ENCODE peak calls at places on chromosomes 2 and 18, in four cellular contexts. One of them, this sample, is unnamed.

GRCh38 chr2:73260338-73260984 is 23.8 kb downstream of the FBXO41 start:
- DNase-seq in HL-60: peak
- DNase-seq in GM12878: no peak
- DNase-seq in K562: peak
- DNase-seq in this sample: no peak

GRCh38 chr2:2947406-2947805 is 430.2 kb downstream of the EIPR1 start:
- DNase-seq in HL-60: no peak
- DNase-seq in K562: no peak
- DNase-seq in GM12878: no peak
- DNase-seq in this sample: no peak

GRCh38 chr2:131055169-131056065 is 37.8 kb downstream of the FAM168B start:
- DNase-seq in HL-60: no peak
- DNase-seq in GM12878: no peak
- DNase-seq in K562: no peak
- DNase-seq in this sample: no peak

GRCh38 chr2:240298803-240299709 is 136.4 kb upstream of the GPC1 start:
- DNase-seq in HL-60: no peak
- DNase-seq in GM12878: no peak
- DNase-seq in K562: no peak
- DNase-seq in this sample: peak

GRCh38 chr2:84481702-84482101 is 22.6 kb upstream of the SUCLG1 start:
- DNase-seq in GM12878: no peak
- DNase-seq in K562: no peak
- DNase-seq in HL-60: no peak
- DNase-seq in this sample: no peak

GRCh38 chr2:143071185-143071876 is 57.9 kb upstream of the ARHGAP15 start:
- DNase-seq in K562: no peak
- DNase-seq in HL-60: no peak
- DNase-seq in GM12878: no peak
- DNase-seq in this sample: no peak

GRCh38 chr2:241741016-241741415 is 6.6 kb downstream of the D2HGDH start:
- DNase-seq in HL-60: peak
- DNase-seq in GM12878: no peak
- DNase-seq in K562: no peak
- DNase-seq in this sample: no peak

GRCh38 chr2:120589782-120590608 is 145.7 kb upstream of the GLI2 start:
- DNase-seq in GM12878: no peak
- DNase-seq in HL-60: no peak
- DNase-seq in K562: no peak
- DNase-seq in this sample: no peak

GRCh38 chr2:46735730-46736493 is 179.7 kb downstream of the MCFD2 start:
- DNase-seq in GM12878: no peak
- DNase-seq in HL-60: no peak
- DNase-seq in K562: no peak
- DNase-seq in this sample: no peak

GRCh38 chr2:215264374-215264773 is 47.5 kb upstream of the ATIC start:
- DNase-seq in K562: no peak
- DNase-seq in HL-60: no peak
- DNase-seq in GM12878: no peak
- DNase-seq in this sample: no peak

GRCh38 chr2:12325806-12326205 is 390.9 kb upstream of the TRIB2 start:
- DNase-seq in GM12878: no peak
- DNase-seq in K562: peak
- DNase-seq in HL-60: no peak
- DNase-seq in this sample: no peak

GRCh38 chr2:15565994-15566671 is 5.0 kb upstream of the NBAS start:
- DNase-seq in K562: no peak
- DNase-seq in HL-60: no peak
- DNase-seq in GM12878: no peak
- DNase-seq in this sample: no peak

GRCh38 chr2:15562354-15563031 is 1.4 kb upstream of the NBAS start:
- DNase-seq in HL-60: no peak
- DNase-seq in K562: peak
- DNase-seq in GM12878: no peak
- DNase-seq in this sample: no peak

GRCh38 chr2:15568874-15569273 is 7.7 kb upstream of the NBAS start:
- DNase-seq in K562: no peak
- DNase-seq in HL-60: no peak
- DNase-seq in GM12878: no peak
- DNase-seq in this sample: no peak

GRCh38 chr2:15563227-15564100 is 2.3 kb upstream of the NBAS start:
- DNase-seq in GM12878: no peak
- DNase-seq in HL-60: no peak
- DNase-seq in K562: peak
- DNase-seq in this sample: no peak

GRCh38 chr2:15565392-15565791 is 4.3 kb upstream of the NBAS start:
- DNase-seq in HL-60: no peak
- DNase-seq in GM12878: no peak
- DNase-seq in K562: no peak
- DNase-seq in this sample: no peak
- TF ChIP-seq SPI1 in HL-60: no peak
- TF ChIP-seq SPI1 in GM12878: no peak
- TF ChIP-seq SPI1 in K562: no peak
- TF ChIP-seq SPI1 in this sample: no peak

GRCh38 chr18:39863916-39864315 is 2091.1 kb upstream of the PIK3C3 start:
- DNase-seq in K562: no peak
- DNase-seq in GM12878: no peak
- DNase-seq in HL-60: no peak
- DNase-seq in this sample: no peak
- TF ChIP-seq POLR2AphosphoS5 in K562: no peak
- TF ChIP-seq POLR2AphosphoS5 in GM12878: no peak
- TF ChIP-seq POLR2AphosphoS5 in HL-60: no peak
- TF ChIP-seq POLR2AphosphoS5 in this sample: no peak

DNA sequence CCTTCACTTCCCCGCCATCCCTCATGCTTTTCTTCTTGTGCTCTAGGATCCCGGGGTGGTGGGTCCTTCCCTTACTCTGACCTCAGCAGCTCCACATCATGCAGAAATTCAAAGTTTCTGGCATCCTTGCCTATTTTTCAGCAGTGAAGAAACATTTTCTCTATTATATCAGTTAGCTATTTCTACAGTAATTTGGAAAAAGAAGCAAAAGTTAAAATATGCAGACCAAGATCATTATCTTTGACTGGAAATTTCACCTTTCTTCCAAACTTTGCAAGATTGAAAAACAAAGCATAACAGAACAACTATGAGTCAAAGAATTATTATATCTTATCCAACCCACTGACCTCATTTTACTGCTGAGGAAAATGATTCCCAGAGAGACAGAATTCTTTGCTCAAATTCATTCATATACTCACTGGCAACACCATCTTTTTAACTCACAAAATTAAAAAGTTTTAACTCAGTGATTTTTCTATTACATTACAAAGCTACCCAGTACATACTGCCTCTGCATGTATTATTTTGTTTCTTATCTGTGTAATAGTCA is 40.5 kb downstream of the ANTXR1 start:
- DNase-seq in GM12878: no peak
- DNase-seq in K562: no peak
- DNase-seq in HL-60: no peak
- DNase-seq in this sample: no peak
- TF ChIP-seq SPI1 in GM12878: no peak
- TF ChIP-seq SPI1 in K562: no peak
- TF ChIP-seq SPI1 in HL-60: no peak
- TF ChIP-seq SPI1 in this sample: no peak

GRCh38 chr2:128531856-128532255 is 213.2 kb upstream of the HS6ST1 start:
- DNase-seq in HL-60: no peak
- DNase-seq in GM12878: no peak
- DNase-seq in K562: no peak
- DNase-seq in this sample: no peak

GRCh38 chr2:128528133-128528532 is 209.5 kb upstream of the HS6ST1 start:
- DNase-seq in K562: no peak
- DNase-seq in HL-60: no peak
- DNase-seq in GM12878: no peak
- DNase-seq in this sample: no peak

GRCh38 chr2:128533101-128533500 is 214.4 kb upstream of the HS6ST1 start:
- DNase-seq in GM12878: no peak
- DNase-seq in K562: no peak
- DNase-seq in HL-60: no peak
- DNase-seq in this sample: no peak

GRCh38 chr2:128526455-128526976 is 207.8 kb upstream of the HS6ST1 start:
- DNase-seq in GM12878: no peak
- DNase-seq in K562: no peak
- DNase-seq in HL-60: no peak
- DNase-seq in this sample: no peak

GRCh38 chr2:128530025-128530573 is 211.4 kb upstream of the HS6ST1 start:
- DNase-seq in K562: no peak
- DNase-seq in HL-60: no peak
- DNase-seq in GM12878: no peak
- DNase-seq in this sample: no peak
- TF ChIP-seq POLR2AphosphoS5 in K562: no peak
- TF ChIP-seq POLR2AphosphoS5 in HL-60: no peak
- TF ChIP-seq POLR2AphosphoS5 in GM12878: no peak
- TF ChIP-seq POLR2AphosphoS5 in this sample: no peak

GRCh38 chr2:45403036-45403435 is 208.0 kb downstream of the SRBD1 start:
- DNase-seq in GM12878: no peak
- DNase-seq in HL-60: no peak
- DNase-seq in K562: no peak
- DNase-seq in this sample: no peak

GRCh38 chr2:45404807-45405297 is 206.2 kb downstream of the SRBD1 start:
- DNase-seq in GM12878: no peak
- DNase-seq in HL-60: no peak
- DNase-seq in K562: no peak
- DNase-seq in this sample: no peak

GRCh38 chr2:45409677-45410076 is 201.4 kb downstream of the SRBD1 start:
- DNase-seq in GM12878: no peak
- DNase-seq in K562: no peak
- DNase-seq in HL-60: no peak
- DNase-seq in this sample: no peak

DNA sequence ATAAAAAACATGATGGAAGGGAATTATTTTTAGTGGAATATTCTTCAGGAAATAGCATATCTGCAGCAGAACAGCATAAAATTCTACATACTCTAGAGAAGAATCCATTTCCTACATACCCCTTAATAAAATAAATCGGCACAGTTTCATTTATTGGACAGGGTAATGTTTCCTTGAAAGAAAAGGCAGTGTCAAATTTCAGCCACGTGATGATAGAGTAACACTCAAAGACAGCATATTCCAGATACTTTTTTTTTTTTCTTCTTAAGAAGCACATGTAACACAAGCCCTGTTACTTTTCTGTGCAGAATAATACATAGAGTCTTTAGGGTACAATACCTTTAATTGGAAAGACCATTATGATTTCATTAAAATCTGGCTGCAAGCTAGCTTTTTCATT is 204.4 kb downstream of the SRBD1 start:
- DNase-seq in K562: no peak
- DNase-seq in HL-60: no peak
- DNase-seq in GM12878: no peak
- DNase-seq in this sample: no peak
- TF ChIP-seq SPI1 in K562: no peak
- TF ChIP-seq SPI1 in HL-60: no peak
- TF ChIP-seq SPI1 in GM12878: no peak
- TF ChIP-seq SPI1 in this sample: no peak

DNA sequence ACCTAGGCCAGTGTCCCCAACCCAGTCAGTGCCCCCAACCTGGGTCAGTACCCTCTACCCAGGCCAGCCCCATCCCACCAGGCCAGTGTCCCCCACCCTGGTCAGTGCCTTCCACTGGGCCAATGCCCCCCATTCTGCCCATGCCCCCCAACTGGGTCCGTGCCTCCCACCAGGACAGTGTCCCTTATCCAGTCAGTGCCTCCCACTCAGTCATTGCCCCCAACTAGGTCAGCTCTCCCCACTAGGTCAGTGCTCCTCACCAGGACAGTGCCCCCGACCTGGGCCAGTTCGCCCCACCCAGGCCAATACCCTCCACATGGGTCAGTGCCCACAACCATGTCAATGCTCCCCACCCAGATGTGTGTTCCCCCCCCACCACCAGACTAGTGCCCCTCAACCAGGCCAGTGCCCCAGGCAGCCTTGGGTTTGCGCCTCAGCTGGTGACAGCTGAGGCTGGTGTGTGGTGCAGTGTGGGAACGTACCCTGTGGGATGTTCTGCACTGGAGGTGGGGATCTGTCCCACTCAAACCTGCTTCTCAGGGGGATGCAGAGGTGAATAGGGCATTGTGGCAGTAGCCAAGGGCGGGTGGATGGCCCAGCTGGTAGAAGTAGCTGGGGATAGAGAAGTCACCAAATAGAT is 168.7 kb downstream of the SH3RF3 start:
- DNase-seq in K562: no peak
- DNase-seq in GM12878: no peak
- DNase-seq in HL-60: no peak
- DNase-seq in this sample: no peak
- TF ChIP-seq POLR2AphosphoS5 in K562: no peak
- TF ChIP-seq POLR2AphosphoS5 in GM12878: no peak
- TF ChIP-seq POLR2AphosphoS5 in HL-60: no peak
- TF ChIP-seq POLR2AphosphoS5 in this sample: no peak

GRCh38 chr2:236177967-236178909 is 10.1 kb upstream of the GBX2 start:
- DNase-seq in K562: peak
- DNase-seq in HL-60: no peak
- DNase-seq in GM12878: no peak
- DNase-seq in this sample: no peak
- TF ChIP-seq SPI1 in K562: no peak
- TF ChIP-seq SPI1 in HL-60: no peak
- TF ChIP-seq SPI1 in GM12878: no peak
- TF ChIP-seq SPI1 in this sample: no peak

GRCh38 chr18:36378194-36378593 is 80.7 kb downstream of the FHOD3 start:
- DNase-seq in HL-60: no peak
- DNase-seq in GM12878: no peak
- DNase-seq in K562: no peak
- DNase-seq in this sample: no peak
- TF ChIP-seq POLR2AphosphoS5 in HL-60: no peak
- TF ChIP-seq POLR2AphosphoS5 in GM12878: no peak
- TF ChIP-seq POLR2AphosphoS5 in K562: no peak
- TF ChIP-seq POLR2AphosphoS5 in this sample: no peak

DNA sequence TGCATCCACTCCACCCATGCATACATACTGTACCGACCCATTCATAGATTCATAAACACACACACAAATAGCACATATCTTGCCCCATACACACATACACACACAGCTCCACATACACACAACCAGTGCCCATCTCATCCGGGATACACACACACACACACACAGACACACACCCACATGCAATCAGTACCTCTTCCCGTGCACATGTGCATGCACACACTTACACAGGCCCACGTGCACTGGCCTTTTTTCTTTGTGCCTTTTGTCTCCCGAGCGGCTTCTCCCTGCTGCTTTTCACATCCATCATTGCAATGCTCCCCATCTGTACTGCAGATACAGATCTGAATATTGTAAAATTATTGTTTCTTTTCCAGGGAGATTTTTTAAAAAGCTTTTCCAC is 393.3 kb downstream of the CTNNA2 start:
- DNase-seq in HL-60: no peak
- DNase-seq in K562: no peak
- DNase-seq in GM12878: no peak
- DNase-seq in this sample: no peak
- TF ChIP-seq SPI1 in HL-60: no peak
- TF ChIP-seq SPI1 in K562: no peak
- TF ChIP-seq SPI1 in GM12878: no peak
- TF ChIP-seq SPI1 in this sample: no peak